ENCODE peak calls at places on chromosomes 6 and 20, in nine cellular contexts. One of them, this sample, is unnamed.

GRCh38 chr6:25175656-25176055 is 103.5 kb upstream of the CARMIL1 start:
- DNase-seq in activated T-cell treated with anti-CD3 and anti-CD28 coated beads, Interleukin-2, amount 50 U/mL, for 4 hours: no peak
- DNase-seq in Daoy: no peak
- DNase-seq in IMR-90: no peak
- DNase-seq in effector memory CD8-positive, alpha-beta T cell: no peak
- DNase-seq in HT-29: no peak
- DNase-seq in stimulated activated CD8-positive, alpha-beta memory T cell treated with anti-CD3 and anti-CD28 coated beads, Interleukin-4, amount 100 ng/mL, for 1 hour: no peak
- DNase-seq in effector memory CD4-positive, alpha-beta T cell: no peak
- DNase-seq in ACHN: no peak
- DNase-seq in this sample: no peak

GRCh38 chr6:49565855-49566254 is 15.4 kb downstream of the C6orf141 start:
- DNase-seq in activated T-cell treated with anti-CD3 and anti-CD28 coated beads, Interleukin-2, amount 50 U/mL, for 4 hours: no peak
- DNase-seq in Daoy: peak; percentile 59
- DNase-seq in IMR-90: no peak
- DNase-seq in effector memory CD8-positive, alpha-beta T cell: no peak
- DNase-seq in HT-29: peak; percentile 47
- DNase-seq in stimulated activated CD8-positive, alpha-beta memory T cell treated with anti-CD3 and anti-CD28 coated beads, Interleukin-4, amount 100 ng/mL, for 1 hour: no peak
- DNase-seq in effector memory CD4-positive, alpha-beta T cell: no peak
- DNase-seq in ACHN: no peak
- DNase-seq in this sample: no peak

GRCh38 chr20:54223285-54223684 is 15.4 kb downstream of the PFDN4 start:
- DNase-seq in activated T-cell treated with anti-CD3 and anti-CD28 coated beads, Interleukin-2, amount 50 U/mL, for 4 hours: no peak
- DNase-seq in Daoy: no peak
- DNase-seq in IMR-90: no peak
- DNase-seq in effector memory CD8-positive, alpha-beta T cell: no peak
- DNase-seq in HT-29: no peak
- DNase-seq in stimulated activated CD8-positive, alpha-beta memory T cell treated with anti-CD3 and anti-CD28 coated beads, Interleukin-4, amount 100 ng/mL, for 1 hour: no peak
- DNase-seq in effector memory CD4-positive, alpha-beta T cell: no peak
- DNase-seq in ACHN: no peak
- DNase-seq in this sample: no peak

GRCh38 chr20:46056970-46057855 is 28.2 kb downstream of the SLC12A5 start:
- DNase-seq in activated T-cell treated with anti-CD3 and anti-CD28 coated beads, Interleukin-2, amount 50 U/mL, for 4 hours: no peak
- DNase-seq in Daoy: peak; percentile 60
- DNase-seq in IMR-90: peak; percentile 42
- DNase-seq in effector memory CD8-positive, alpha-beta T cell: no peak
- DNase-seq in HT-29: no peak
- DNase-seq in stimulated activated CD8-positive, alpha-beta memory T cell treated with anti-CD3 and anti-CD28 coated beads, Interleukin-4, amount 100 ng/mL, for 1 hour: no peak
- DNase-seq in effector memory CD4-positive, alpha-beta T cell: no peak
- DNase-seq in ACHN: peak; percentile 27
- DNase-seq in this sample: peak; percentile 66

GRCh38 chr6:159097256-159097655 is 52.5 kb upstream of the TAGAP start:
- DNase-seq in activated T-cell treated with anti-CD3 and anti-CD28 coated beads, Interleukin-2, amount 50 U/mL, for 4 hours: peak; percentile 59
- DNase-seq in Daoy: no peak
- DNase-seq in IMR-90: no peak
- DNase-seq in effector memory CD8-positive, alpha-beta T cell: no peak
- DNase-seq in HT-29: no peak
- DNase-seq in stimulated activated CD8-positive, alpha-beta memory T cell treated with anti-CD3 and anti-CD28 coated beads, Interleukin-4, amount 100 ng/mL, for 1 hour: no peak
- DNase-seq in effector memory CD4-positive, alpha-beta T cell: no peak
- DNase-seq in ACHN: no peak
- DNase-seq in this sample: no peak

GRCh38 chr20:10369723-10370090 is 64.3 kb downstream of the MKKS start:
- DNase-seq in activated T-cell treated with anti-CD3 and anti-CD28 coated beads, Interleukin-2, amount 50 U/mL, for 4 hours: no peak
- DNase-seq in Daoy: peak; percentile 83
- DNase-seq in IMR-90: peak; percentile 37
- DNase-seq in effector memory CD8-positive, alpha-beta T cell: no peak
- DNase-seq in HT-29: peak; percentile 60
- DNase-seq in stimulated activated CD8-positive, alpha-beta memory T cell treated with anti-CD3 and anti-CD28 coated beads, Interleukin-4, amount 100 ng/mL, for 1 hour: no peak
- DNase-seq in effector memory CD4-positive, alpha-beta T cell: no peak
- DNase-seq in ACHN: peak; percentile 1
- DNase-seq in this sample: peak; percentile 83

GRCh38 chr6:156883497-156884252 is 106.5 kb downstream of the ARID1B start:
- DNase-seq in activated T-cell treated with anti-CD3 and anti-CD28 coated beads, Interleukin-2, amount 50 U/mL, for 4 hours: peak; percentile 15
- DNase-seq in Daoy: no peak
- DNase-seq in IMR-90: peak; percentile 35
- DNase-seq in effector memory CD8-positive, alpha-beta T cell: no peak
- DNase-seq in HT-29: peak; percentile 69
- DNase-seq in stimulated activated CD8-positive, alpha-beta memory T cell treated with anti-CD3 and anti-CD28 coated beads, Interleukin-4, amount 100 ng/mL, for 1 hour: no peak
- DNase-seq in effector memory CD4-positive, alpha-beta T cell: no peak
- DNase-seq in ACHN: no peak
- DNase-seq in this sample: no peak

GRCh38 chr6:21181866-21182265 is 411.7 kb upstream of the SOX4 start:
- DNase-seq in activated T-cell treated with anti-CD3 and anti-CD28 coated beads, Interleukin-2, amount 50 U/mL, for 4 hours: no peak
- DNase-seq in Daoy: no peak
- DNase-seq in IMR-90: no peak
- DNase-seq in effector memory CD8-positive, alpha-beta T cell: no peak
- DNase-seq in HT-29: no peak
- DNase-seq in stimulated activated CD8-positive, alpha-beta memory T cell treated with anti-CD3 and anti-CD28 coated beads, Interleukin-4, amount 100 ng/mL, for 1 hour: no peak
- DNase-seq in effector memory CD4-positive, alpha-beta T cell: no peak
- DNase-seq in ACHN: no peak
- DNase-seq in this sample: no peak

GRCh38 chr6:157607317-157608109 is 215.5 kb upstream of the SNX9 start:
- DNase-seq in activated T-cell treated with anti-CD3 and anti-CD28 coated beads, Interleukin-2, amount 50 U/mL, for 4 hours: no peak
- DNase-seq in Daoy: no peak
- DNase-seq in IMR-90: no peak
- DNase-seq in effector memory CD8-positive, alpha-beta T cell: no peak
- DNase-seq in HT-29: no peak
- DNase-seq in stimulated activated CD8-positive, alpha-beta memory T cell treated with anti-CD3 and anti-CD28 coated beads, Interleukin-4, amount 100 ng/mL, for 1 hour: no peak
- DNase-seq in effector memory CD4-positive, alpha-beta T cell: no peak
- DNase-seq in ACHN: no peak
- DNase-seq in this sample: no peak

GRCh38 chr6:45420083-45420908 is 42.6 kb upstream of the SUPT3H start:
- DNase-seq in activated T-cell treated with anti-CD3 and anti-CD28 coated beads, Interleukin-2, amount 50 U/mL, for 4 hours: peak; percentile 45
- DNase-seq in Daoy: peak; percentile 66
- DNase-seq in IMR-90: peak; percentile 64
- DNase-seq in effector memory CD8-positive, alpha-beta T cell: peak; percentile 43
- DNase-seq in HT-29: peak; percentile 58
- DNase-seq in stimulated activated CD8-positive, alpha-beta memory T cell treated with anti-CD3 and anti-CD28 coated beads, Interleukin-4, amount 100 ng/mL, for 1 hour: no peak
- DNase-seq in effector memory CD4-positive, alpha-beta T cell: peak; percentile 54
- DNase-seq in ACHN: no peak
- DNase-seq in this sample: peak; percentile 86

GRCh38 chr6:4941782-4942672 is 61.8 kb downstream of the RPP40 start:
- DNase-seq in activated T-cell treated with anti-CD3 and anti-CD28 coated beads, Interleukin-2, amount 50 U/mL, for 4 hours: no peak
- DNase-seq in Daoy: peak; percentile 95
- DNase-seq in IMR-90: peak; percentile 96
- DNase-seq in effector memory CD8-positive, alpha-beta T cell: peak; percentile 16
- DNase-seq in HT-29: peak; percentile 21
- DNase-seq in stimulated activated CD8-positive, alpha-beta memory T cell treated with anti-CD3 and anti-CD28 coated beads, Interleukin-4, amount 100 ng/mL, for 1 hour: peak; percentile 6
- DNase-seq in effector memory CD4-positive, alpha-beta T cell: no peak
- DNase-seq in ACHN: peak; percentile 86
- DNase-seq in this sample: peak; percentile 99

GRCh38 chr6:89612121-89612520 is 26.4 kb downstream of the LYRM2 start:
- DNase-seq in activated T-cell treated with anti-CD3 and anti-CD28 coated beads, Interleukin-2, amount 50 U/mL, for 4 hours: no peak
- DNase-seq in Daoy: no peak
- DNase-seq in IMR-90: no peak
- DNase-seq in effector memory CD8-positive, alpha-beta T cell: no peak
- DNase-seq in HT-29: no peak
- DNase-seq in stimulated activated CD8-positive, alpha-beta memory T cell treated with anti-CD3 and anti-CD28 coated beads, Interleukin-4, amount 100 ng/mL, for 1 hour: no peak
- DNase-seq in effector memory CD4-positive, alpha-beta T cell: no peak
- DNase-seq in ACHN: no peak
- DNase-seq in this sample: no peak

GRCh38 chr6:163180874-163181541 is 233.5 kb upstream of the QKI start:
- DNase-seq in activated T-cell treated with anti-CD3 and anti-CD28 coated beads, Interleukin-2, amount 50 U/mL, for 4 hours: no peak
- DNase-seq in Daoy: peak; percentile 87
- DNase-seq in IMR-90: no peak
- DNase-seq in effector memory CD8-positive, alpha-beta T cell: no peak
- DNase-seq in HT-29: peak; percentile 51
- DNase-seq in stimulated activated CD8-positive, alpha-beta memory T cell treated with anti-CD3 and anti-CD28 coated beads, Interleukin-4, amount 100 ng/mL, for 1 hour: no peak
- DNase-seq in effector memory CD4-positive, alpha-beta T cell: no peak
- DNase-seq in ACHN: no peak
- DNase-seq in this sample: no peak

GRCh38 chr20:13510837-13511488 is 127.8 kb downstream of the TASP1 start:
- DNase-seq in activated T-cell treated with anti-CD3 and anti-CD28 coated beads, Interleukin-2, amount 50 U/mL, for 4 hours: no peak
- DNase-seq in Daoy: no peak
- DNase-seq in IMR-90: no peak
- DNase-seq in effector memory CD8-positive, alpha-beta T cell: no peak
- DNase-seq in HT-29: no peak
- DNase-seq in stimulated activated CD8-positive, alpha-beta memory T cell treated with anti-CD3 and anti-CD28 coated beads, Interleukin-4, amount 100 ng/mL, for 1 hour: no peak
- DNase-seq in effector memory CD4-positive, alpha-beta T cell: no peak
- DNase-seq in ACHN: no peak
- DNase-seq in this sample: no peak

GRCh38 chr6:142846883-142847287 is 98.1 kb downstream of the HIVEP2 start:
- DNase-seq in activated T-cell treated with anti-CD3 and anti-CD28 coated beads, Interleukin-2, amount 50 U/mL, for 4 hours: no peak
- DNase-seq in Daoy: peak; percentile 91
- DNase-seq in IMR-90: peak; percentile 95
- DNase-seq in effector memory CD8-positive, alpha-beta T cell: no peak
- DNase-seq in HT-29: no peak
- DNase-seq in stimulated activated CD8-positive, alpha-beta memory T cell treated with anti-CD3 and anti-CD28 coated beads, Interleukin-4, amount 100 ng/mL, for 1 hour: no peak
- DNase-seq in effector memory CD4-positive, alpha-beta T cell: no peak
- DNase-seq in ACHN: peak; percentile 82
- DNase-seq in this sample: peak; percentile 100

GRCh38 chr20:15047100-15047499 is 709.7 kb upstream of the FLRT3 start:
- DNase-seq in activated T-cell treated with anti-CD3 and anti-CD28 coated beads, Interleukin-2, amount 50 U/mL, for 4 hours: no peak
- DNase-seq in Daoy: no peak
- DNase-seq in IMR-90: no peak
- DNase-seq in effector memory CD8-positive, alpha-beta T cell: no peak
- DNase-seq in HT-29: no peak
- DNase-seq in stimulated activated CD8-positive, alpha-beta memory T cell treated with anti-CD3 and anti-CD28 coated beads, Interleukin-4, amount 100 ng/mL, for 1 hour: no peak
- DNase-seq in effector memory CD4-positive, alpha-beta T cell: no peak
- DNase-seq in ACHN: no peak
- DNase-seq in this sample: no peak

GRCh38 chr6:5537967-5538366 is 276.7 kb downstream of the FARS2 start:
- DNase-seq in activated T-cell treated with anti-CD3 and anti-CD28 coated beads, Interleukin-2, amount 50 U/mL, for 4 hours: no peak
- DNase-seq in Daoy: no peak
- DNase-seq in IMR-90: peak; percentile 31
- DNase-seq in effector memory CD8-positive, alpha-beta T cell: no peak
- DNase-seq in HT-29: no peak
- DNase-seq in stimulated activated CD8-positive, alpha-beta memory T cell treated with anti-CD3 and anti-CD28 coated beads, Interleukin-4, amount 100 ng/mL, for 1 hour: no peak
- DNase-seq in effector memory CD4-positive, alpha-beta T cell: no peak
- DNase-seq in ACHN: no peak
- DNase-seq in this sample: no peak

GRCh38 chr6:34953084-34954025 is 64.3 kb downstream of the ANKS1A start:
- DNase-seq in activated T-cell treated with anti-CD3 and anti-CD28 coated beads, Interleukin-2, amount 50 U/mL, for 4 hours: no peak
- DNase-seq in Daoy: peak; percentile 64
- DNase-seq in IMR-90: peak; percentile 80
- DNase-seq in effector memory CD8-positive, alpha-beta T cell: no peak
- DNase-seq in HT-29: peak; percentile 82
- DNase-seq in stimulated activated CD8-positive, alpha-beta memory T cell treated with anti-CD3 and anti-CD28 coated beads, Interleukin-4, amount 100 ng/mL, for 1 hour: no peak
- DNase-seq in effector memory CD4-positive, alpha-beta T cell: no peak
- DNase-seq in ACHN: no peak
- DNase-seq in this sample: peak; percentile 70

GRCh38 chr6:33692760-33693158 is 18.7 kb downstream of the UQCC2 start:
- DNase-seq in activated T-cell treated with anti-CD3 and anti-CD28 coated beads, Interleukin-2, amount 50 U/mL, for 4 hours: peak; percentile 43
- DNase-seq in Daoy: no peak
- DNase-seq in IMR-90: peak; percentile 7
- DNase-seq in effector memory CD8-positive, alpha-beta T cell: peak; percentile 61
- DNase-seq in HT-29: no peak
- DNase-seq in stimulated activated CD8-positive, alpha-beta memory T cell treated with anti-CD3 and anti-CD28 coated beads, Interleukin-4, amount 100 ng/mL, for 1 hour: peak; percentile 35
- DNase-seq in effector memory CD4-positive, alpha-beta T cell: peak; percentile 60
- DNase-seq in ACHN: no peak
- DNase-seq in this sample: no peak

GRCh38 chr20:11140359-11140758 is 466.6 kb upstream of the JAG1 start:
- DNase-seq in activated T-cell treated with anti-CD3 and anti-CD28 coated beads, Interleukin-2, amount 50 U/mL, for 4 hours: no peak
- DNase-seq in Daoy: peak; percentile 84
- DNase-seq in IMR-90: peak; percentile 84
- DNase-seq in effector memory CD8-positive, alpha-beta T cell: no peak
- DNase-seq in HT-29: no peak
- DNase-seq in stimulated activated CD8-positive, alpha-beta memory T cell treated with anti-CD3 and anti-CD28 coated beads, Interleukin-4, amount 100 ng/mL, for 1 hour: no peak
- DNase-seq in effector memory CD4-positive, alpha-beta T cell: no peak
- DNase-seq in ACHN: no peak
- DNase-seq in this sample: peak; percentile 95

GRCh38 chr6:9334979-9335378 is 899.6 kb upstream of the SLC35B3 start:
- DNase-seq in activated T-cell treated with anti-CD3 and anti-CD28 coated beads, Interleukin-2, amount 50 U/mL, for 4 hours: no peak
- DNase-seq in Daoy: peak; percentile 20
- DNase-seq in IMR-90: peak; percentile 1
- DNase-seq in effector memory CD8-positive, alpha-beta T cell: no peak
- DNase-seq in HT-29: no peak
- DNase-seq in stimulated activated CD8-positive, alpha-beta memory T cell treated with anti-CD3 and anti-CD28 coated beads, Interleukin-4, amount 100 ng/mL, for 1 hour: no peak
- DNase-seq in effector memory CD4-positive, alpha-beta T cell: no peak
- DNase-seq in ACHN: no peak
- DNase-seq in this sample: no peak

GRCh38 chr6:3929281-3929798 is 80.2 kb downstream of the FAM50B start:
- DNase-seq in activated T-cell treated with anti-CD3 and anti-CD28 coated beads, Interleukin-2, amount 50 U/mL, for 4 hours: no peak
- DNase-seq in Daoy: no peak
- DNase-seq in IMR-90: peak; percentile 77
- DNase-seq in effector memory CD8-positive, alpha-beta T cell: no peak
- DNase-seq in HT-29: no peak
- DNase-seq in stimulated activated CD8-positive, alpha-beta memory T cell treated with anti-CD3 and anti-CD28 coated beads, Interleukin-4, amount 100 ng/mL, for 1 hour: no peak
- DNase-seq in effector memory CD4-positive, alpha-beta T cell: no peak
- DNase-seq in ACHN: no peak
- DNase-seq in this sample: peak; percentile 66

GRCh38 chr20:41935259-41935791 is 317.1 kb upstream of the CHD6 start:
- DNase-seq in activated T-cell treated with anti-CD3 and anti-CD28 coated beads, Interleukin-2, amount 50 U/mL, for 4 hours: no peak
- DNase-seq in Daoy: no peak
- DNase-seq in IMR-90: no peak
- DNase-seq in effector memory CD8-positive, alpha-beta T cell: no peak
- DNase-seq in HT-29: no peak
- DNase-seq in stimulated activated CD8-positive, alpha-beta memory T cell treated with anti-CD3 and anti-CD28 coated beads, Interleukin-4, amount 100 ng/mL, for 1 hour: no peak
- DNase-seq in effector memory CD4-positive, alpha-beta T cell: no peak
- DNase-seq in ACHN: no peak
- DNase-seq in this sample: no peak

GRCh38 chr6:30871592-30872183 is 12.6 kb upstream of the DDR1 start:
- DNase-seq in activated T-cell treated with anti-CD3 and anti-CD28 coated beads, Interleukin-2, amount 50 U/mL, for 4 hours: no peak
- DNase-seq in Daoy: no peak
- DNase-seq in IMR-90: no peak
- DNase-seq in effector memory CD8-positive, alpha-beta T cell: no peak
- DNase-seq in HT-29: no peak
- DNase-seq in stimulated activated CD8-positive, alpha-beta memory T cell treated with anti-CD3 and anti-CD28 coated beads, Interleukin-4, amount 100 ng/mL, for 1 hour: no peak
- DNase-seq in effector memory CD4-positive, alpha-beta T cell: no peak
- DNase-seq in ACHN: no peak
- DNase-seq in this sample: no peak

GRCh38 chr6:89379281-89379680 is 26.8 kb upstream of the UBE2J1 start:
- DNase-seq in activated T-cell treated with anti-CD3 and anti-CD28 coated beads, Interleukin-2, amount 50 U/mL, for 4 hours: no peak
- DNase-seq in Daoy: no peak
- DNase-seq in IMR-90: no peak
- DNase-seq in effector memory CD8-positive, alpha-beta T cell: no peak
- DNase-seq in HT-29: no peak
- DNase-seq in stimulated activated CD8-positive, alpha-beta memory T cell treated with anti-CD3 and anti-CD28 coated beads, Interleukin-4, amount 100 ng/mL, for 1 hour: no peak
- DNase-seq in effector memory CD4-positive, alpha-beta T cell: no peak
- DNase-seq in ACHN: no peak
- DNase-seq in this sample: no peak

GRCh38 chr20:43095034-43095433 is 94.7 kb downstream of the PTPRT start:
- DNase-seq in activated T-cell treated with anti-CD3 and anti-CD28 coated beads, Interleukin-2, amount 50 U/mL, for 4 hours: no peak
- DNase-seq in Daoy: no peak
- DNase-seq in IMR-90: no peak
- DNase-seq in effector memory CD8-positive, alpha-beta T cell: no peak
- DNase-seq in HT-29: no peak
- DNase-seq in stimulated activated CD8-positive, alpha-beta memory T cell treated with anti-CD3 and anti-CD28 coated beads, Interleukin-4, amount 100 ng/mL, for 1 hour: no peak
- DNase-seq in effector memory CD4-positive, alpha-beta T cell: no peak
- DNase-seq in ACHN: no peak
- DNase-seq in this sample: no peak

GRCh38 chr6:99933129-99933528 is 60.9 kb downstream of the MCHR2 start:
- DNase-seq in activated T-cell treated with anti-CD3 and anti-CD28 coated beads, Interleukin-2, amount 50 U/mL, for 4 hours: no peak
- DNase-seq in Daoy: no peak
- DNase-seq in IMR-90: peak; percentile 83
- DNase-seq in effector memory CD8-positive, alpha-beta T cell: no peak
- DNase-seq in HT-29: no peak
- DNase-seq in stimulated activated CD8-positive, alpha-beta memory T cell treated with anti-CD3 and anti-CD28 coated beads, Interleukin-4, amount 100 ng/mL, for 1 hour: no peak
- DNase-seq in effector memory CD4-positive, alpha-beta T cell: no peak
- DNase-seq in ACHN: peak; percentile 54
- DNase-seq in this sample: peak; percentile 73

GRCh38 chr20:32333181-32333987 is 24.7 kb upstream of the ASXL1 start:
- DNase-seq in activated T-cell treated with anti-CD3 and anti-CD28 coated beads, Interleukin-2, amount 50 U/mL, for 4 hours: no peak
- DNase-seq in Daoy: peak; percentile 30
- DNase-seq in IMR-90: no peak
- DNase-seq in effector memory CD8-positive, alpha-beta T cell: no peak
- DNase-seq in HT-29: no peak
- DNase-seq in stimulated activated CD8-positive, alpha-beta memory T cell treated with anti-CD3 and anti-CD28 coated beads, Interleukin-4, amount 100 ng/mL, for 1 hour: no peak
- DNase-seq in effector memory CD4-positive, alpha-beta T cell: no peak
- DNase-seq in ACHN: no peak
- DNase-seq in this sample: peak; percentile 41

GRCh38 chr6:27334141-27334540 is 22.1 kb upstream of the POM121L2 start:
- DNase-seq in activated T-cell treated with anti-CD3 and anti-CD28 coated beads, Interleukin-2, amount 50 U/mL, for 4 hours: no peak
- DNase-seq in Daoy: no peak
- DNase-seq in IMR-90: no peak
- DNase-seq in effector memory CD8-positive, alpha-beta T cell: no peak
- DNase-seq in HT-29: no peak
- DNase-seq in stimulated activated CD8-positive, alpha-beta memory T cell treated with anti-CD3 and anti-CD28 coated beads, Interleukin-4, amount 100 ng/mL, for 1 hour: no peak
- DNase-seq in effector memory CD4-positive, alpha-beta T cell: no peak
- DNase-seq in ACHN: no peak
- DNase-seq in this sample: no peak

GRCh38 chr6:127219869-127220268 is 46.8 kb upstream of the RNF146 start:
- DNase-seq in activated T-cell treated with anti-CD3 and anti-CD28 coated beads, Interleukin-2, amount 50 U/mL, for 4 hours: no peak
- DNase-seq in Daoy: no peak
- DNase-seq in IMR-90: no peak
- DNase-seq in effector memory CD8-positive, alpha-beta T cell: no peak
- DNase-seq in HT-29: no peak
- DNase-seq in stimulated activated CD8-positive, alpha-beta memory T cell treated with anti-CD3 and anti-CD28 coated beads, Interleukin-4, amount 100 ng/mL, for 1 hour: no peak
- DNase-seq in effector memory CD4-positive, alpha-beta T cell: no peak
- DNase-seq in ACHN: no peak
- DNase-seq in this sample: no peak

GRCh38 chr6:137095651-137096238 is 51.0 kb upstream of the IL20RA start:
- DNase-seq in activated T-cell treated with anti-CD3 and anti-CD28 coated beads, Interleukin-2, amount 50 U/mL, for 4 hours: no peak
- DNase-seq in Daoy: no peak
- DNase-seq in IMR-90: no peak
- DNase-seq in effector memory CD8-positive, alpha-beta T cell: no peak
- DNase-seq in HT-29: no peak
- DNase-seq in stimulated activated CD8-positive, alpha-beta memory T cell treated with anti-CD3 and anti-CD28 coated beads, Interleukin-4, amount 100 ng/mL, for 1 hour: no peak
- DNase-seq in effector memory CD4-positive, alpha-beta T cell: no peak
- DNase-seq in ACHN: no peak
- DNase-seq in this sample: no peak